ENCODE peak calls at places on chromosome 11, in six cellular contexts. C, S, T, M, J and I are unnamed samples.

GRCh38 chr11:115456019-115456418 is 48.2 kb downstream of the CADM1 start:
- DNase-seq in C (no peak), S (no peak), T (no peak), M (no peak), J (no peak), I (no peak)

GRCh38 chr11:107821199-107821926 is 37.2 kb downstream of the SLC35F2 start:
- DNase-seq in C (no peak), S (no peak), T (peak), M (peak), J (no peak), I (peak)

GRCh38 chr11:62267576-62267975 is 2.4 kb upstream of the SCGB2A2 start:
- DNase-seq in C (no peak), S (no peak), T (no peak), M (peak), J (no peak), I (no peak)

GRCh38 chr11:57513911-57514537 is 1.5 kb downstream of the SLC43A1 start:
- DNase-seq in C (no peak), S (no peak), T (peak), M (peak), J (peak), I (no peak)

GRCh38 chr11:103851166-103851651 is 185.2 kb upstream of the DDI1 start:
- DNase-seq in C (no peak), S (no peak), T (peak), M (no peak), J (no peak), I (no peak)

GRCh38 chr11:16418698-16419097 is 62.4 kb upstream of the SOX6 start:
- DNase-seq in C (no peak), S (no peak), T (no peak), M (no peak), J (no peak), I (no peak)

GRCh38 chr11:114092953-114093352 is 33.4 kb downstream of the ZBTB16 start:
- DNase-seq in C (no peak), S (no peak), T (no peak), M (no peak), J (no peak), I (no peak)

GRCh38 chr11:123391646-123392348 is 38.3 kb upstream of the GRAMD1B start:
- DNase-seq in C (no peak), S (no peak), T (no peak), M (no peak), J (peak), I (no peak)

GRCh38 chr11:83724704-83725114 is 438.5 kb upstream of the CCDC90B start:
- DNase-seq in C (peak), S (no peak), T (peak), M (peak), J (no peak), I (no peak)

GRCh38 chr11:47470671-47471070 is 21.7 kb upstream of the RAPSN start:
- DNase-seq in C (no peak), S (no peak), T (no peak), M (no peak), J (no peak), I (no peak)

GRCh38 chr11:73135346-73136284 is 6.5 kb downstream of the FCHSD2 start:
- DNase-seq in C (no peak), S (no peak), T (no peak), M (no peak), J (no peak), I (no peak)

GRCh38 chr11:120334894-120335462 is 1.2 kb upstream of the ARHGEF12 start:
- DNase-seq in C (peak), S (peak), T (peak), M (peak), J (peak), I (peak)

GRCh38 chr11:119942583-119943338 is 195.2 kb downstream of the TRIM29 start:
- DNase-seq in C (no peak), S (no peak), T (peak), M (no peak), J (no peak), I (peak)

GRCh38 chr11:85627332-85627997 is at the start of gene DLG2:
- DNase-seq in C (peak), S (no peak), T (peak), M (peak), J (peak), I (peak)

GRCh38 chr11:108734956-108735559 is 70.2 kb downstream of the DDX10 start:
- DNase-seq in C (no peak), S (no peak), T (no peak), M (peak), J (no peak), I (no peak)

GRCh38 chr11:45025716-45026492 is 75.2 kb upstream of the TP53I11 start:
- DNase-seq in C (no peak), S (peak), T (no peak), M (peak), J (peak), I (no peak)

GRCh38 chr11:95135155-95135554 is 45.5 kb downstream of the ENDOD1 start:
- DNase-seq in C (no peak), S (no peak), T (no peak), M (no peak), J (no peak), I (no peak)

GRCh38 chr11:120539681-120540369 is 28.3 kb downstream of the GRIK4 start:
- DNase-seq in C (no peak), S (peak), T (peak), M (no peak), J (peak), I (peak)

GRCh38 chr11:11806586-11806985 is 35.2 kb upstream of the USP47 start:
- DNase-seq in C (peak), S (peak), T (no peak), M (no peak), J (no peak), I (no peak)

GRCh38 chr11:67999201-67999629 is 4.7 kb downstream of the UNC93B1 start:
- DNase-seq in C (no peak), S (no peak), T (no peak), M (no peak), J (no peak), I (no peak)

GRCh38 chr11:24697722-24698121 is 200.9 kb downstream of the LUZP2 start:
- DNase-seq in C (no peak), S (no peak), T (no peak), M (peak), J (no peak), I (no peak)

GRCh38 chr11:92224394-92225205 is at the start of gene FAT3:
- DNase-seq in C (peak), S (peak), T (peak), M (no peak), J (peak), I (peak)

GRCh38 chr11:119910056-119910455 is 181.1 kb upstream of the NECTIN1 start:
- DNase-seq in C (peak), S (no peak), T (no peak), M (no peak), J (no peak), I (no peak)

GRCh38 chr11:102306817-102307814 is 10.2 kb upstream of the BIRC3 start:
- DNase-seq in C (no peak), S (no peak), T (no peak), M (no peak), J (no peak), I (no peak)

GRCh38 chr11:122441702-122442092 is 213.8 kb upstream of the UBASH3B start:
- DNase-seq in C (no peak), S (no peak), T (no peak), M (no peak), J (peak), I (no peak)

GRCh38 chr11:126601136-126601535 is 245.7 kb downstream of the ST3GAL4 start:
- DNase-seq in C (no peak), S (no peak), T (no peak), M (no peak), J (no peak), I (no peak)

GRCh38 chr11:115929618-115930129 is 425.5 kb upstream of the CADM1 start:
- DNase-seq in C (no peak), S (no peak), T (no peak), M (no peak), J (no peak), I (no peak)

GRCh38 chr11:34284836-34285235 is 73.0 kb downstream of the ABTB2 start:
- DNase-seq in C (no peak), S (no peak), T (no peak), M (no peak), J (peak), I (no peak)

GRCh38 chr11:128663824-128664223 is 30.0 kb upstream of the FLI1 start:
- DNase-seq in C (no peak), S (no peak), T (no peak), M (no peak), J (no peak), I (no peak)

GRCh38 chr11:124199702-124200101 is 16.6 kb downstream of the OR10D3 start:
- DNase-seq in C (no peak), S (no peak), T (no peak), M (peak), J (no peak), I (no peak)

GRCh38 chr11:69879734-69880005 is 60.5 kb upstream of the FGF3 start:
- DNase-seq in C (no peak), S (no peak), T (no peak), M (no peak), J (no peak), I (no peak)

GRCh38 chr11:83364500-83365059 is 78.4 kb upstream of the CCDC90B start:
- DNase-seq in C (no peak), S (no peak), T (no peak), M (no peak), J (no peak), I (no peak)

GRCh38 chr11:118973985-118974384 is 2.4 kb downstream of the FOXR1 start:
- DNase-seq in C (no peak), S (no peak), T (no peak), M (no peak), J (no peak), I (no peak)

GRCh38 chr11:3796796-3797328 is 492 bp downstream of the NUP98 start:
- DNase-seq in C (no peak), S (no peak), T (no peak), M (no peak), J (peak), I (no peak)

GRCh38 chr11:8101421-8101820 is 20.4 kb downstream of the TUB start:
- DNase-seq in C (no peak), S (no peak), T (no peak), M (no peak), J (no peak), I (no peak)

GRCh38 chr11:134543144-134544044 is 131.4 kb upstream of the B3GAT1 start:
- DNase-seq in C (no peak), S (no peak), T (no peak), M (no peak), J (no peak), I (no peak)

GRCh38 chr11:69588270-69588669 is 52.7 kb upstream of the CCND1 start:
- DNase-seq in C (no peak), S (no peak), T (peak), M (peak), J (no peak), I (peak)

GRCh38 chr11:1131033-1131911 is 26.5 kb upstream of the MUC5AC start:
- DNase-seq in C (no peak), S (no peak), T (no peak), M (no peak), J (peak), I (no peak)